ENCODE peak calls at places on chromosomes 6 and 20, in six cellular contexts. C, E, F, W, N and O are unnamed samples. For H3K36me3, the result is how much of the 10 kb centered on the place peaks cover.

GRCh38 chr20:41009960-41010359 is 18.7 kb upstream of the TOP1 start:
- DNase-seq in C (no peak), E (no peak), F (no peak), W (no peak), N (no peak), O (no peak)

GRCh38 chr6:135334169-135334568 is 153.1 kb downstream of the MYB start:
- DNase-seq in C (no peak), E (no peak), F (no peak), W (no peak), N (no peak), O (no peak)

GRCh38 chr6:22432060-22432459 is 135.2 kb upstream of the PRL start:
- DNase-seq in C (no peak), E (no peak), F (no peak), W (no peak), N (no peak), O (no peak)

GRCh38 chr20:36493801-36494114 is 47.6 kb upstream of the MYL9 start:
- DNase-seq in C (peak), E (peak), F (peak), W (peak), N (peak), O (peak)

GRCh38 chr6:113995632-113996031 is 24.7 kb upstream of the HDAC2 start:
- DNase-seq in C (no peak), E (peak), F (peak), W (peak), N (peak), O (peak)

GRCh38 chr6:52663120-52663934 is 7.6 kb upstream of the TMEM14A start:
- DNase-seq in C (peak), E (peak), F (no peak), W (peak), N (no peak), O (no peak)

GRCh38 chr6:17397764-17398194 is 4.4 kb downstream of the CAP2 start:
- DNase-seq in C (no peak), E (no peak), F (no peak), W (no peak), N (no peak), O (no peak)

GRCh38 chr6:166050559-166050958 is 117.1 kb downstream of the TBXT start:
- DNase-seq in C (no peak), E (no peak), F (no peak), W (no peak), N (no peak), O (no peak)

GRCh38 chr6:71205336-71205956 is 83.2 kb upstream of the OGFRL1 start:
- DNase-seq in C (no peak), E (no peak), F (no peak), W (no peak), N (no peak), O (no peak)

GRCh38 chr6:36339156-36339555 is 2.5 kb upstream of the BNIP5 start:
- DNase-seq in C (no peak), E (no peak), F (no peak), W (no peak), N (no peak), O (peak)

GRCh38 chr6:138996524-138996923 is 8.5 kb upstream of the REPS1 start:
- DNase-seq in C (no peak), E (no peak), F (no peak), W (no peak), N (no peak), O (no peak)

GRCh38 chr20:35792740-35793139 is 20.9 kb downstream of the PHF20 start:
- DNase-seq in C (no peak), E (no peak), F (no peak), W (no peak), N (no peak), O (no peak)

GRCh38 chr20:64143018-64143801 is 21.0 kb upstream of the MYT1 start:
- DNase-seq in C (no peak), E (no peak), F (no peak), W (no peak), N (no peak), O (peak)

GRCh38 chr6:167402195-167402686 is 77.4 kb downstream of the TTLL2 start:
- DNase-seq in C (no peak), E (no peak), F (no peak), W (no peak), N (no peak), O (no peak)

GRCh38 chr20:17885544-17885943 is 83.0 kb downstream of the SNX5 start:
- DNase-seq in C (no peak), E (no peak), F (no peak), W (no peak), N (no peak), O (no peak)

GRCh38 chr6:48098923-48099322 is 12.1 kb downstream of the PTCHD4 start:
- DNase-seq in C (no peak), E (no peak), F (no peak), W (no peak), N (peak), O (no peak)

GRCh38 chr20:45306431-45306982 is at the start of gene RBPJL:
- DNase-seq in C (no peak), E (peak), F (no peak), W (no peak), N (no peak), O (peak)

GRCh38 chr20:35478804-35479472 is 23.5 kb downstream of the CEP250 start:
- DNase-seq in C (no peak), E (no peak), F (peak), W (no peak), N (no peak), O (no peak)

DNA sequence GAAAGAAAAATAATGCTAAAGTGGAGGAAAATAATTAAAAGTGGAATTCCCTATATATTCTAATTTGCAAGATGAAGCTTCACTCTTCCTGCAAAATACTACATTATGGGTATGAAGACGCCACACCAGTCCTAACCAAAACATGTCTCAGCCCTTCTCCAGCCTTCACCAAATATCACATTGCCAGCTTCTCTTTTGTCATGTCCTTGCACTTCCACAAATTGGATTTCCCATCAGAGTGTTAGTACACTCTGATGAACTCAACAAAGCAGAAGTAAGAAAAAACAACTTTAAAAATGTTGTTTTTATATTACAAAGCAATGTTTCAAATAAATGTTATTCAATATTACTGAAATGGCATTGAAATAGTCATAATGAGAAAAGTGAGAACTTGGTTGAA is 62.4 kb upstream of the RNF146 start:
- DNase-seq in C (no peak), E (no peak), F (no peak), W (no peak), N (no peak), O (no peak)
- H3K36me3 ChIP-seq in C (under half), E (under half), F (under half), W (under half), N (under half), O (under half)

DNA sequence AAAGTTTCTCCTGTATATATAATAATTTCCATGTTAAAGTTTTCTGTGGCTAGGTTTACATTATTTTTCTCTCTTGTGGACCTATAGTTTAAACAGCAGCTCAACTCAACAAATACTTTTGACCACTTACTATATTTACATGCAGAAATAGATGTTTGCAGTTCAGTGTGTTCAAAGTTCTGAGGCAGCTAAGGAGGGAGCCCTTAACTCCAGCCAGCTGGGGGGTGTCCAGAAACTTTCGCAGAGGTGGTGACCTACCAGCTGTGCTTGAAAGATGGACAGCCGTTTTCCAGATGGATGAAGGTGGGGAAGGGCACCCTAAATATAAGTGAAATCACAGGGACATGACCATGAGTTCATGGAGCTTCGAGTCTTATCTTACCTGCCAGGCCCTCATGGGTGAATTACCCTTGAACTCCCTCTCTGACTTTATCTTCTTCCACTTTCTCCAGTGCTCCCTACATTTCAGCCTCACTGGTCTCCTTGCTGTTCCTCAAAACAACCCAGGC is 33.4 kb downstream of the DHX35 start:
- DNase-seq in C (no peak), E (no peak), F (peak), W (no peak), N (no peak), O (no peak)
- H3K36me3 ChIP-seq in C (under half), E (under half), F (under half), W (under half), N (half or more), O (under half)

GRCh38 chr20:62137092-62137384 is 6.2 kb downstream of the PSMA7 start:
- DNase-seq in C (no peak), E (no peak), F (no peak), W (no peak), N (no peak), O (no peak)
- H3K36me3 ChIP-seq in C (under half), E (under half), F (half or more), W (under half), N (half or more), O (under half)

GRCh38 chr6:28245206-28245941 is 6.7 kb downstream of the ZKSCAN4 start:
- DNase-seq in C (no peak), E (no peak), F (no peak), W (no peak), N (no peak), O (no peak)
- H3K36me3 ChIP-seq in C (under half), E (under half), F (under half), W (under half), N (half or more), O (under half)